ENCODE peak calls at places on chromosomes 13 and 19, in five cellular contexts. N is cardiac fibroblast, H is activated gamma-delta T cell treated with Interleukin-2 at 50 U/mL for 16 hours, A is T follicular helper cell, R is EL. V is an unnamed sample.

GRCh38 chr13:20525144-20525600 is 485 bp downstream of the CRYL1 start:
- DNase-seq in N (peak; percentile 7), H (no peak), A (peak; percentile 2), R (peak; percentile 15), V (no peak)

GRCh38 chr13:104143760-104144406 is 1077.7 kb upstream of the SLC10A2 start:
- DNase-seq in N (no peak), H (no peak), A (no peak), R (no peak), V (peak; percentile 2)

GRCh38 chr13:45409993-45410392 is 8.2 kb downstream of the SLC25A30 start:
- DNase-seq in N (no peak), H (no peak), A (no peak), R (no peak), V (no peak)

GRCh38 chr19:31537136-31537535 is 187.9 kb upstream of the TSHZ3 start:
- DNase-seq in N (no peak), H (no peak), A (no peak), R (no peak), V (no peak)

GRCh38 chr13:112161441-112162301 is 94.7 kb downstream of the SOX1 start:
- DNase-seq in N (no peak), H (no peak), A (no peak), R (no peak), V (no peak)

GRCh38 chr13:101627556-101627943 is 175.1 kb downstream of the ITGBL1 start:
- DNase-seq in N (no peak), H (no peak), A (no peak), R (no peak), V (no peak)

GRCh38 chr19:48085904-48086864 is 24.4 kb downstream of the PLA2G4C start:
- DNase-seq in N (no peak), H (no peak), A (no peak), R (no peak), V (no peak)

GRCh38 chr13:37869506-37869755 is 141 bp downstream of the TRPC4 start:
- DNase-seq in N (no peak), H (no peak), A (no peak), R (no peak), V (peak; percentile 50)

GRCh38 chr13:89695343-89696257 is 1651.9 kb upstream of the MIR17HG start:
- DNase-seq in N (peak; percentile 63), H (no peak), A (no peak), R (no peak), V (peak; percentile 57)

GRCh38 chr13:44934724-44935123 is 54.5 kb downstream of the NUFIP1 start:
- DNase-seq in N (peak; percentile 64), H (no peak), A (no peak), R (peak; percentile 57), V (peak; percentile 82)

GRCh38 chr19:1131718-1132552 is 28.1 kb downstream of the GPX4 start:
- DNase-seq in N (peak; percentile 95), H (peak; percentile 82), A (peak; percentile 77), R (peak; percentile 89), V (peak; percentile 96)

GRCh38 chr19:13844130-13844631 is 32.8 kb upstream of the NANOS3 start:
- DNase-seq in N (no peak), H (no peak), A (no peak), R (no peak), V (no peak)

GRCh38 chr13:50382511-50382910 is 367.3 kb downstream of the KCNRG start:
- DNase-seq in N (no peak), H (no peak), A (no peak), R (no peak), V (no peak)

GRCh38 chr19:41422456-41422855 is 4.7 kb downstream of the B3GNT8 start:
- DNase-seq in N (no peak), H (no peak), A (no peak), R (no peak), V (no peak)

GRCh38 chr13:59865398-59865797 is 298.3 kb downstream of the DIAPH3 start:
- DNase-seq in N (no peak), H (no peak), A (no peak), R (no peak), V (peak; percentile 19)

GRCh38 chr13:41463823-41464602 is 6.7 kb downstream of the RGCC start:
- DNase-seq in N (no peak), H (peak; percentile 17), A (peak; percentile 38), R (no peak), V (no peak)

GRCh38 chr19:4732680-4733114 is 9.1 kb upstream of the DPP9 start:
- DNase-seq in N (peak; percentile 75), H (peak; percentile 38), A (peak; percentile 37), R (peak; percentile 64), V (peak; percentile 75)

GRCh38 chr19:17579523-17580244 is 24.2 kb downstream of the COLGALT1 start:
- DNase-seq in N (peak; percentile 70), H (no peak), A (no peak), R (peak; percentile 61), V (peak; percentile 70)

GRCh38 chr19:11612816-11613511 is 15.7 kb downstream of the ZNF627 start:
- DNase-seq in N (no peak), H (no peak), A (no peak), R (no peak), V (peak; percentile 31)

GRCh38 chr13:75876371-75877050 is 240.4 kb downstream of the LMO7 start:
- DNase-seq in N (peak; percentile 79), H (peak; percentile 38), A (peak; percentile 25), R (peak; percentile 66), V (peak; percentile 76)

GRCh38 chr13:110713981-110714797 is 689 bp downstream of the ING1 start:
- DNase-seq in N (peak; percentile 54), H (peak; percentile 78), A (peak; percentile 72), R (peak; percentile 48), V (peak; percentile 56)

V was measured in ELR.